ENCODE peak calls at places on chromosomes 6 and 20, in four cellular contexts. One of them, this sample, is unnamed.

GRCh38 chr6:106397441-106397840 is 36.9 kb downstream of the CRYBG1 start:
- DNase-seq in H1: no peak
- DNase-seq in K562: no peak
- DNase-seq in SK-N-SH: no peak
- DNase-seq in this sample: no peak

GRCh38 chr20:32487381-32487780 is 97.8 kb downstream of the NOL4L start:
- DNase-seq in H1: no peak
- DNase-seq in K562: no peak
- DNase-seq in SK-N-SH: no peak
- DNase-seq in this sample: no peak

GRCh38 chr6:140909620-140910019 is 1223.1 kb upstream of the GJE1 start:
- DNase-seq in H1: no peak
- DNase-seq in K562: no peak
- DNase-seq in SK-N-SH: no peak
- DNase-seq in this sample: no peak

GRCh38 chr6:167666571-167667203 is 160.0 kb upstream of the AFDN start:
- DNase-seq in H1: no peak
- DNase-seq in K562: no peak
- DNase-seq in SK-N-SH: no peak
- DNase-seq in this sample: no peak

GRCh38 chr6:23505021-23505420 is 621.0 kb upstream of the NRSN1 start:
- DNase-seq in H1: no peak
- DNase-seq in K562: no peak
- DNase-seq in SK-N-SH: no peak
- DNase-seq in this sample: no peak

GRCh38 chr20:31449511-31450128 is 9.2 kb downstream of the DEFB123 start:
- DNase-seq in H1: no peak
- DNase-seq in K562: no peak
- DNase-seq in SK-N-SH: no peak
- DNase-seq in this sample: no peak

GRCh38 chr20:61420056-61420455 is 168.0 kb downstream of the CDH4 start:
- DNase-seq in H1: no peak
- DNase-seq in K562: no peak
- DNase-seq in SK-N-SH: no peak
- DNase-seq in this sample: no peak

GRCh38 chr6:5132741-5133140 is 47.6 kb downstream of the PPP1R3G start:
- DNase-seq in H1: no peak
- DNase-seq in K562: no peak
- DNase-seq in SK-N-SH: no peak
- DNase-seq in this sample: peak; percentile 59

GRCh38 chr6:108341312-108341711 is 46.5 kb downstream of the AFG1L start:
- DNase-seq in H1: no peak
- DNase-seq in K562: no peak
- DNase-seq in SK-N-SH: no peak
- DNase-seq in this sample: no peak

GRCh38 chr6:11644601-11645000 is 107.1 kb downstream of the TMEM170B start:
- DNase-seq in H1: no peak
- DNase-seq in K562: no peak
- DNase-seq in SK-N-SH: no peak
- DNase-seq in this sample: no peak

GRCh38 chr6:170403451-170403850 is 96.9 kb downstream of the FAM120B start:
- DNase-seq in H1: no peak
- DNase-seq in K562: no peak
- DNase-seq in SK-N-SH: no peak
- DNase-seq in this sample: no peak

GRCh38 chr6:89840538-89840937 is 10.9 kb downstream of the CASP8AP2 start:
- DNase-seq in H1: no peak
- DNase-seq in K562: no peak
- DNase-seq in SK-N-SH: peak; percentile 31
- DNase-seq in this sample: no peak

GRCh38 chr20:53813728-53814459 is 220.3 kb upstream of the ZNF217 start:
- DNase-seq in H1: no peak
- DNase-seq in K562: no peak
- DNase-seq in SK-N-SH: no peak
- DNase-seq in this sample: no peak

DNA sequence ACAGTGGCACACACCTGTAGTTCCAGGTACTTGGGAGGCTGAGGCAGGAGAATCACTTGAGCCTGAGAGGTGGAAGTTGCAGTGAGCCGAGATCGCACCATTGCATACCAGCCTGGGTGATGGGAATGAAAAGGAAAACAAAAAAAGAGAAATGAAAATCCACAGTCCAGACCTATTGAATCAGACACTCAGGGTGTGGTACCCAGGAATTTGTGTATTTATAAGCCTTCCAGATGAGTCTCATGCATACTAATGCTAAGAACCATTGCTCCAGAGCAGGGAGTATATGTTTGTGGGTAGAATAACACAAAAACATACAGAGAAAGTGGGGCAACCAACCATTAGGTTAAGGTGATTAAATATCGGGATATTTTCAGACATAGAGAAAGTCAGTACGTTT is 36.1 kb upstream of the PLCB4 start:
- DNase-seq in H1: no peak
- DNase-seq in K562: no peak
- DNase-seq in SK-N-SH: no peak
- DNase-seq in this sample: no peak
- TF ChIP-seq NRF1 in H1: no peak
- TF ChIP-seq NRF1 in K562: no peak
- TF ChIP-seq NRF1 in SK-N-SH: no peak
- TF ChIP-seq NRF1 in this sample: no peak

GRCh38 chr6:125574604-125575003 is 174.8 kb upstream of the HEY2 start:
- DNase-seq in H1: no peak
- DNase-seq in K562: no peak
- DNase-seq in SK-N-SH: no peak
- DNase-seq in this sample: no peak
- TF ChIP-seq NRF1 in H1: no peak
- TF ChIP-seq NRF1 in K562: no peak
- TF ChIP-seq NRF1 in SK-N-SH: no peak
- TF ChIP-seq NRF1 in this sample: no peak

DNA sequence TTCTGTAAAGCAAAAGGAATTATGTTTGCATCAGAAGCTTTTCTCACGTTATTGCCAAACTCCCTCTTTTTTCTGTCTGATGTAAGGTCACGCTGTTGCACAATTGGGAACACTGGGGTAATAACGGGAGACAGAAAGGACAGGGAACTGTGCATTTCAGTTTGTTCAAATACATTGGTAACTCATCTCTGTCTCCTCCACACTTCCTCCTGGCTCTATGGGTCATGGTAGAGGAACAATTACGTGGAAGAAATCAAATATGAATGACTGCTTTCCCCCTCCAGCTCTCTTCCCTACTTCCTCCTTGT is 132.2 kb upstream of the TNFAIP3 start:
- DNase-seq in H1: no peak
- DNase-seq in K562: no peak
- DNase-seq in SK-N-SH: no peak
- DNase-seq in this sample: no peak
- TF ChIP-seq NRF1 in H1: no peak
- TF ChIP-seq NRF1 in K562: no peak
- TF ChIP-seq NRF1 in SK-N-SH: no peak
- TF ChIP-seq NRF1 in this sample: no peak

DNA sequence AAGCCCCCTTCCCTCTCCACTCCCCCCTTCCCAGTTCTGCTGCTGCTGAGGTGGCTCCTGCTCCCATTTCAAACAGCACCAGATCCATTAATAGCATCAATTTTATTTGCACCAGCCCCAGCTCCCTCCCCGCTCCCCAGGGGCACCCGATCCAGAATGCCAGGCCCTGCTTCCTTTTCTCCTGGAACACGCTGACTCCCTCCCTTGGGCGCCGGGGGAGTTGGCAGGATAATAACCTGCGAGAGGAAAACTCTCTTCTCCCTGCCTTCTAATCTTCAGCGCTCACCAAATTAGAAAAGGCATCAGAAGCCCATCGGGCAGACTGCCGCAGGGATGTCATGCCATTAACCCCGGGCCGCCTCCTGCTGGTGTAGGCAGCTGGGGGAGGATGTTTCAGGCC is 77.8 kb downstream of the NCR2 start:
- DNase-seq in H1: no peak
- DNase-seq in K562: no peak
- DNase-seq in SK-N-SH: no peak
- DNase-seq in this sample: no peak
- TF ChIP-seq NRF1 in H1: no peak
- TF ChIP-seq NRF1 in K562: no peak
- TF ChIP-seq NRF1 in SK-N-SH: no peak
- TF ChIP-seq NRF1 in this sample: no peak

GRCh38 chr20:51220293-51220706 is 197.4 kb upstream of the KCNG1 start:
- DNase-seq in H1: peak; percentile 93
- DNase-seq in K562: peak; percentile 75
- DNase-seq in SK-N-SH: peak; percentile 52
- DNase-seq in this sample: no peak
- TF ChIP-seq NRF1 in H1: no peak
- TF ChIP-seq NRF1 in K562: no peak
- TF ChIP-seq NRF1 in SK-N-SH: no peak
- TF ChIP-seq NRF1 in this sample: no peak

DNA sequence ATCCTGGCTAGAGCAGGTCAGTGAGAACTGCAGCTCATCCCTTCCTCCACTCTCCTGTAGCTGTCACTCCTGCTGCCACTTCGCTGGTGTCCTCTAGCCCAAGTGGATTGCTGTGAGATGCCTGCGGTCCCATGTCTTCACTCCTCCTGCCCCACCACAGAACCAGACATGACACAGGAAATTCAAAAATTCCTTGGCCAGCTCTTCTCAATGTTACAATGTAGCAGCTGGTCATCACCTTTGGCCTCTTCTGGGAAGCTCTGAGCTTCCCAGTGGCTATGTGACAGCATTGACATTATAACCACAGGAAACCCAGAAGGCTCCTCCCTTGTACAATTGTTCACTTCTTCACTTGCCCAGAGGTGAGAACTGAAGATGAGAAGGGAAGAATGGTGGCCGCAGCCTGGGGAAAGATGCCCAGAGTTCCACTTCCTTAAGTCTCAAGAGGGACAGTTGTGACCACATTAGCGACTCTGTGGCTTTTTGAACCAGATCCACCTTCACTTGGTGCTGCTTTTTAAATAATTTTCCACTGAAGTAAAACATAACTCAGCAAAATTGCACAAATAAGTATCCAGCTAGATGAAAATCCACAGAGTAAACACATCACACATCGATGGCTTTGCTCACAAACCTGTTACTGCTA is 76.1 kb upstream of the NAA20 start:
- DNase-seq in H1: no peak
- DNase-seq in K562: no peak
- DNase-seq in SK-N-SH: no peak
- DNase-seq in this sample: no peak
- TF ChIP-seq NRF1 in H1: no peak
- TF ChIP-seq NRF1 in K562: no peak
- TF ChIP-seq NRF1 in SK-N-SH: no peak
- TF ChIP-seq NRF1 in this sample: no peak